ENCODE peak calls at places on chromosomes 3 and 15, in four cellular contexts. K, S, P and F are unnamed samples.

GRCh38 chr15:62439543-62440016 is 274.5 kb upstream of the C2CD4B start:
- DNase-seq in K (no peak), S (no peak), P (no peak), F (peak; percentile 55)

GRCh38 chr3:185339945-185340344 is 23.0 kb upstream of the MAP3K13 start:
- DNase-seq in K (no peak), S (no peak), P (no peak), F (no peak)

GRCh38 chr15:51503003-51503402 is 119.6 kb downstream of the DMXL2 start:
- DNase-seq in K (no peak), S (no peak), P (no peak), F (no peak)

GRCh38 chr15:57859130-57859685 is 152.7 kb downstream of the POLR2M start:
- DNase-seq in K (no peak), S (no peak), P (no peak), F (no peak)

GRCh38 chr15:23566070-23567050 is 886 bp downstream of the MKRN3 start:
- DNase-seq in K (no peak), S (peak; percentile 60), P (no peak), F (no peak)

GRCh38 chr3:55471522-55472280 is 15.4 kb downstream of the WNT5A start:
- DNase-seq in K (no peak), S (no peak), P (no peak), F (no peak)

GRCh38 chr3:63333815-63334214 is 55.7 kb downstream of the SYNPR start:
- DNase-seq in K (no peak), S (no peak), P (no peak), F (no peak)

GRCh38 chr3:196872316-196872715 is 4.6 kb downstream of the SENP5 start:
- DNase-seq in K (no peak), S (no peak), P (peak; percentile 16), F (no peak)

GRCh38 chr15:91874992-91875651 is 21.6 kb downstream of the SLCO3A1 start:
- DNase-seq in K (no peak), S (no peak), P (no peak), F (no peak)

GRCh38 chr3:25725810-25726209 is 57.4 kb downstream of the NGLY1 start:
- DNase-seq in K (no peak), S (no peak), P (no peak), F (no peak)

GRCh38 chr3:70899816-70900215 is 587.4 kb upstream of the MDFIC2 start:
- DNase-seq in K (no peak), S (no peak), P (no peak), F (no peak)

GRCh38 chr3:63076357-63076756 is 201.1 kb upstream of the CADPS start:
- DNase-seq in K (no peak), S (no peak), P (no peak), F (no peak)

GRCh38 chr3:127732303-127732702 is 59.6 kb downstream of the ABTB1 start:
- DNase-seq in K (no peak), S (no peak), P (no peak), F (no peak)

GRCh38 chr3:48636149-48636548 is 888 bp upstream of the SLC26A6 start:
- DNase-seq in K (no peak), S (no peak), P (no peak), F (no peak)

GRCh38 chr3:60803812-60804211 is 447.4 kb downstream of the FHIT start:
- DNase-seq in K (no peak), S (peak; percentile 48), P (no peak), F (no peak)

GRCh38 chr3:107680698-107681097 is 157.9 kb downstream of the BBX start:
- DNase-seq in K (no peak), S (no peak), P (no peak), F (no peak)

GRCh38 chr15:63048986-63049665 is 6.6 kb downstream of the TPM1 start:
- DNase-seq in K (peak; percentile 70), S (peak; percentile 61), P (no peak), F (no peak)

GRCh38 chr15:64568765-64569164 is 108.4 kb downstream of the ZNF609 start:
- DNase-seq in K (no peak), S (no peak), P (no peak), F (no peak)

GRCh38 chr3:197504239-197505191 is 51.3 kb downstream of the BDH1 start:
- DNase-seq in K (no peak), S (peak; percentile 39), P (no peak), F (no peak)

GRCh38 chr3:147391726-147392082 is 14.6 kb downstream of the ZIC4 start:
- DNase-seq in K (no peak), S (no peak), P (no peak), F (no peak)

GRCh38 chr3:50050361-50050760 is 38.4 kb upstream of the RBM5 start:
- DNase-seq in K (no peak), S (no peak), P (peak; percentile 32), F (no peak)

GRCh38 chr3:122923611-122924010 is 104.0 kb downstream of the SEMA5B start:
- DNase-seq in K (no peak), S (no peak), P (no peak), F (no peak)

GRCh38 chr3:73616056-73616455 is 8.7 kb downstream of the PDZRN3 start:
- DNase-seq in K (no peak), S (no peak), P (no peak), F (no peak)
- H3K27ac ChIP-seq in K (no peak overlapping the region), S (no peak overlapping the region), P (no peak overlapping the region), F (no peak overlapping the region)

DNA sequence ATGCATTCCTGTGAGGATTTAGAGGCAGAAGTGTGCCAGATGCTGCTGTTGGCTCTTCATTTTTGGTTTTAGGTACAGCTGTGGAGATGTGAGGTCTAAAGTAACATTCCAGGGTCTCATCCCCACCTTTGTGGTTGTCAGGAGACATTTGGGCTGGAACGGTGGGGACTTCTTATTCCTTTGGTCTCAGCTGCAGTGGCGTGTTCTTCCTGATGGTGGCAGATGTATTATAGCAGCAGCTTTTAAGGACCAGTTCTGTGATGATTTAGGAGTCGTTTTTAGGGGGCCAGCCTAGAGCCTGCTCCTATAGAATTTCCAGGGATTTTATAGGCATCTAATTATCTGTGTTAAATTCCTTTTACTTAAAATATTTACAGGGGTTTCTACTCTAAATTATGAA is 221.0 kb upstream of the EOMES start:
- DNase-seq in K (no peak), S (no peak), P (no peak), F (no peak)
- TF ChIP-seq CTCF in K (no peak), S (peak; percentile 18), P (peak; percentile 42), F (no peak)

GRCh38 chr15:40812721-40813425 is 5.6 kb upstream of the DNAJC17 start:
- DNase-seq in K (no peak), S (no peak), P (no peak), F (no peak)
- H3K27ac ChIP-seq in K (no peak overlapping the region), S (no peak overlapping the region), P (no peak overlapping the region), F (no peak overlapping the region)

GRCh38 chr3:128784228-128784627 is 58.2 kb downstream of the RAB7A start:
- DNase-seq in K (no peak), S (peak; percentile 71), P (no peak), F (no peak)
- TF ChIP-seq CTCF in K (peak; percentile 21), S (peak; percentile 63), P (peak; percentile 44), F (peak; percentile 24)

GRCh38 chr15:70271422-70272088 is 173.8 kb upstream of the TLE3 start:
- DNase-seq in K (no peak), S (no peak), P (peak; percentile 89), F (peak; percentile 30)
- H3K27ac ChIP-seq in K (peak overlapping the region; percentile 32), S (no peak overlapping the region), P (peak overlapping the region; percentile 65), F (peak overlapping the region; percentile 77)

DNA sequence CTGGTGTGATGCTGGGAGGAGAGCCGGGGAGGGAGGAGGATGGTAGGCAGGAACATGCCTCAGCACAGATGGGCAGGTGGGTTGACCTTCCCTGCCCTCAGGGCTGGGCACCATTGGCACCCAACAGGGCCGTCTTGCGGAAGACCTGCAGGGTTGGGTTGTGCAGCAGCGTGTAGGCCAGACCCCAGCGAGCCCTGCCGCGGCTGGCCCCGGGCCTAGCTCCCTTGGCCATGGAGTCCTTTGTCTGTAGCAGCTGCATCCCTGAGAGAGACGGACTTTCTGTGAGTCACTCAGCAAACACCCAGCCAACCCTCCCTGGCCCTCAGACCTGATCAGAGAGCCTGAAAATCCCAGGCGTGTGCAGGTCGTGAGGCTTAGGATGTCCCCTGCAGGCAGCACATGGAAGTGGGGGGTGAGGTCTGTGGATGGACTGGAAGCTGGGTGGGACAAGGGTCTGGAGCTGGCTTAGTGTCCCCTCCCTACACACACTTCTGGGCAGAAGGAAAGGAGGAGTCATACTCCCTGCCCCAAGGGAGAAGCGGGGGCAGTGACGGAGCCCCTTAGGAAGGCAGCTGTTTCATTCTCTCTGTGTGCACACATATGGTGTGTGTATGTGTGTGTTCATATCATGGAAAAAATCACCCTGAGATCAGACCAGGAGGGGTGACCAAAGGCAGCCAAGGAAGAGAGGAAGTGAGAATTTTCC is 6.6 kb downstream of the ISLR start:
- DNase-seq in K (peak; percentile 32), S (no peak), P (no peak), F (no peak)
- TF ChIP-seq CTCF in K (no peak), S (no peak), P (peak; percentile 5), F (no peak)